ENCODE peak calls at places on chromosomes 12 and 14, in four cellular contexts. One of them, this sample, is unnamed.

GRCh38 chr12:49809369-49810158 is 18.6 kb downstream of the NCKAP5L start:
- DNase-seq in activated CD4-positive, alpha-beta T cell treated with anti-CD3 and anti-CD28 coated beads, Interleukin-2, amount 50 U/mL, for 4 hours: no peak
- DNase-seq in CD8-positive, alpha-beta memory T cell: no peak
- DNase-seq in endothelial cell of umbilical vein: no peak
- DNase-seq in this sample: no peak

GRCh38 chr12:132503611-132504204 is 13.8 kb downstream of the FBRSL1 start:
- DNase-seq in CD8-positive, alpha-beta memory T cell: no peak
- DNase-seq in endothelial cell of umbilical vein: no peak
- DNase-seq in activated CD4-positive, alpha-beta T cell treated with anti-CD3 and anti-CD28 coated beads, Interleukin-2, amount 50 U/mL, for 4 hours: no peak
- DNase-seq in this sample: peak; percentile 53

GRCh38 chr14:53613404-53614253 is 343.0 kb downstream of the BMP4 start:
- DNase-seq in activated CD4-positive, alpha-beta T cell treated with anti-CD3 and anti-CD28 coated beads, Interleukin-2, amount 50 U/mL, for 4 hours: no peak
- DNase-seq in endothelial cell of umbilical vein: peak; percentile 13
- DNase-seq in CD8-positive, alpha-beta memory T cell: no peak
- DNase-seq in this sample: peak; percentile 71

GRCh38 chr12:111664510-111664909 is 21.2 kb downstream of the BRAP start:
- DNase-seq in CD8-positive, alpha-beta memory T cell: no peak
- DNase-seq in activated CD4-positive, alpha-beta T cell treated with anti-CD3 and anti-CD28 coated beads, Interleukin-2, amount 50 U/mL, for 4 hours: no peak
- DNase-seq in endothelial cell of umbilical vein: no peak
- DNase-seq in this sample: no peak

GRCh38 chr12:12926571-12927071 is 25.3 kb downstream of the GPRC5D start:
- DNase-seq in activated CD4-positive, alpha-beta T cell treated with anti-CD3 and anti-CD28 coated beads, Interleukin-2, amount 50 U/mL, for 4 hours: no peak
- DNase-seq in endothelial cell of umbilical vein: no peak
- DNase-seq in CD8-positive, alpha-beta memory T cell: no peak
- DNase-seq in this sample: peak; percentile 10

GRCh38 chr12:102885043-102885932 is 31.8 kb downstream of the PAH start:
- DNase-seq in CD8-positive, alpha-beta memory T cell: no peak
- DNase-seq in endothelial cell of umbilical vein: no peak
- DNase-seq in activated CD4-positive, alpha-beta T cell treated with anti-CD3 and anti-CD28 coated beads, Interleukin-2, amount 50 U/mL, for 4 hours: no peak
- DNase-seq in this sample: no peak

GRCh38 chr12:87661770-87662402 is 367.3 kb downstream of the C12orf50 start:
- DNase-seq in activated CD4-positive, alpha-beta T cell treated with anti-CD3 and anti-CD28 coated beads, Interleukin-2, amount 50 U/mL, for 4 hours: no peak
- DNase-seq in endothelial cell of umbilical vein: no peak
- DNase-seq in CD8-positive, alpha-beta memory T cell: no peak
- DNase-seq in this sample: no peak

GRCh38 chr14:51479584-51480305 is 172.0 kb upstream of the FRMD6 start:
- DNase-seq in activated CD4-positive, alpha-beta T cell treated with anti-CD3 and anti-CD28 coated beads, Interleukin-2, amount 50 U/mL, for 4 hours: no peak
- DNase-seq in CD8-positive, alpha-beta memory T cell: no peak
- DNase-seq in endothelial cell of umbilical vein: no peak
- DNase-seq in this sample: peak; percentile 46

This sample was measured in HCEC 1CT.